ENCODE peak calls at places on chromosomes 16 and 17, in five cellular contexts. Z, A, G, S and Y are unnamed samples.
A peak's percentile ranks its signal among the peaks of the same experiment; 100 is the strongest.

GRCh38 chr16:81627024-81627423 is 152.1 kb upstream of the PLCG2 start:
- DNase-seq in S (no peak), Z (no peak), A (no peak), G (no peak), Y (no peak)

GRCh38 chr17:64403881-64404460 is 13.3 kb upstream of the PECAM1 start:
- DNase-seq in A (no peak), G (no peak), S (no peak), Z (no peak), Y (no peak)

GRCh38 chr17:83055911-83056582 is 23.4 kb upstream of the METRNL start:
- DNase-seq in A (no peak), Z (peak; percentile 1), S (no peak), G (peak; percentile 45), Y (peak; percentile 75)

GRCh38 chr17:51848451-51848850 is 310.1 kb downstream of the CA10 start:
- DNase-seq in A (no peak), S (no peak), G (no peak), Z (no peak), Y (no peak)

GRCh38 chr16:48526058-48526957 is 83.7 kb downstream of the N4BP1 start:
- DNase-seq in G (no peak), S (no peak), A (no peak), Z (peak; percentile 55), Y (no peak)

GRCh38 chr17:8436169-8436932 is 667 bp downstream of the NDEL1 start:
- DNase-seq in A (peak; percentile 38), G (no peak), S (peak; percentile 71), Z (peak; percentile 83), Y (no peak)

GRCh38 chr17:80920406-80920805 is 71.2 kb upstream of the CHMP6 start:
- DNase-seq in Z (no peak), G (peak; percentile 66), S (no peak), A (no peak), Y (no peak)

GRCh38 chr16:1825864-1826690 is 548 bp downstream of the HAGH start:
- DNase-seq in S (no peak), A (peak; percentile 57), G (no peak), Z (peak; percentile 91), Y (no peak)

GRCh38 chr16:14199624-14200023 is 128.5 kb downstream of the MRTFB start:
- DNase-seq in S (no peak), A (no peak), Z (no peak), G (no peak), Y (no peak)

GRCh38 chr17:79948918-79949645 is 86.6 kb downstream of the TBC1D16 start:
- DNase-seq in G (peak; percentile 15), S (no peak), A (no peak), Z (peak; percentile 51), Y (no peak)

GRCh38 chr16:2058901-2059300 is 11.1 kb downstream of the TSC2 start:
- DNase-seq in A (no peak), Z (peak; percentile 57), S (no peak), G (no peak), Y (no peak)

GRCh38 chr17:82435601-82436583 is 14.7 kb downstream of the CYBC1 start:
- DNase-seq in S (no peak), A (no peak), Z (no peak), G (no peak), Y (no peak)

GRCh38 chr16:88489163-88489721 is 36.2 kb downstream of the ZFPM1 start:
- DNase-seq in G (no peak), Z (no peak), S (no peak), A (no peak), Y (no peak)

GRCh38 chr16:84497836-84498610 is 6.4 kb downstream of the MEAK7 start:
- DNase-seq in G (no peak), Z (no peak), S (no peak), A (no peak), Y (no peak)

GRCh38 chr17:290121-290521 is 62.5 kb downstream of the RPH3AL start:
- DNase-seq in G (no peak), Z (no peak), S (no peak), A (no peak), Y (no peak)

GRCh38 chr16:17238285-17239028 is 232.3 kb downstream of the XYLT1 start:
- DNase-seq in S (no peak), Z (no peak), G (no peak), A (no peak), Y (no peak)

GRCh38 chr17:8885968-8886674 is 18.6 kb upstream of the PIK3R6 start:
- DNase-seq in A (no peak), S (no peak), G (no peak), Z (no peak), Y (no peak)

GRCh38 chr16:84220851-84221250 is 19.0 kb downstream of the KCNG4 start:
- DNase-seq in A (no peak), Z (no peak), S (no peak), G (no peak), Y (no peak)

GRCh38 chr17:8060274-8060673 is 21.4 kb downstream of the ALOX15B start:
- DNase-seq in S (no peak), A (peak; percentile 45), G (peak; percentile 40), Z (peak; percentile 90), Y (peak; percentile 8)

GRCh38 chr16:89924298-89924924 is 1.3 kb downstream of the TUBB3 start:
- DNase-seq in G (no peak), S (no peak), A (no peak), Z (peak; percentile 94), Y (no peak)

GRCh38 chr16:68764866-68765265 is 27.8 kb downstream of the CDH1 start:
- DNase-seq in A (no peak), Z (no peak), S (no peak), G (no peak), Y (no peak)

GRCh38 chr16:80158766-80159165 is 382.0 kb upstream of the DYNLRB2 start:
- DNase-seq in S (no peak), G (no peak), A (no peak), Z (no peak), Y (peak; percentile 50)

DNA sequence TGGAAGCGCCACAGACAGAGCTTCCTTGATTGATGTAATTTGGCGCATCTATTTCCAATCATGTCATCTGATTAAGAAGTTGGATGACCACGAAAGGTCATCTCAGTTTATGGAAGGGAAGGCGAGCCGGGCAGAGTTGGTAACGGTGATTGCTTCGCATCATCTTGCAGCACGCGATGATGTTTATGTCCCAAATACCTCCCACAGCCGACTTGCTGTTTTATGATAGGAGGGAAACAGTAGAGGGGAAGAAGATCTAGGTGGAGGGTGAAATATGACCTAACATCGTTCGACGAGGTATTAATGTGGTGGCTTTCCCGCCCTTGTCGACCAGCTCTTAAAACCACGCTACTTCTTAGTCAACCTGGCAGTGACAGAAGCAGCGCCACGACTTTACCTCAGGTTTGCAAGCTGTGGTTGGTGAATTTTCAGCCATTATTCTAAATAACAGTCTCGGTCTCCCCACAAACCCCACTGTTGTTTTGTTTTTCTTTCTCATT is 836 bp upstream of the TANC2 start:
- DNase-seq in S (no peak), Z (no peak), G (no peak), A (peak; percentile 7), Y (no peak)
- H3K4me3 ChIP-seq in S (peak overlapping the region; percentile 66), Z (peak overlapping the region; percentile 57), G (peak overlapping the region; percentile 94), A (peak overlapping the region; percentile 64), Y (no peak overlapping the region)

DNA sequence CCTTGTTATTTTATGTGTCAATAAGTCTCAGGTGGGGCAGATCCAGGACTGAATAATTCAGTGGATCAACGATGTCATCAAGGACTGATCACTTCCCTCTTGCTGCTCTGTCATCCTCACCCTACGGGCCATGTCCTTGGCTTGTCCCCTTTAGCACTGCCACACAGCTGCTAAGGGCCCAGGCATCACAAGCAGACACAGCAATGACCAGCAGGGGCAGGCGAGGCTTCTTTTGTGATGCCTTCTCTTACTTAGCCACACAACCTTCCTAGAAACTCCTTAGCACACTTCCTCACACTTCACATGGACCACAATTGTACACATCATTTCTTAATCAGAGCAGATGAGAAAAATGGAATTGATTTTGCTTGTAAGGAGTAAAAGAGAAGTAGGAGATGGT is 356.3 kb upstream of the SOX9 start:
- DNase-seq in A (no peak), Z (peak; percentile 74), S (no peak), G (no peak), Y (no peak)
- TF ChIP-seq CTCF in A (no peak), Z (peak; percentile 78), S (peak; percentile 43), G (no peak), Y (peak; percentile 16)

DNA sequence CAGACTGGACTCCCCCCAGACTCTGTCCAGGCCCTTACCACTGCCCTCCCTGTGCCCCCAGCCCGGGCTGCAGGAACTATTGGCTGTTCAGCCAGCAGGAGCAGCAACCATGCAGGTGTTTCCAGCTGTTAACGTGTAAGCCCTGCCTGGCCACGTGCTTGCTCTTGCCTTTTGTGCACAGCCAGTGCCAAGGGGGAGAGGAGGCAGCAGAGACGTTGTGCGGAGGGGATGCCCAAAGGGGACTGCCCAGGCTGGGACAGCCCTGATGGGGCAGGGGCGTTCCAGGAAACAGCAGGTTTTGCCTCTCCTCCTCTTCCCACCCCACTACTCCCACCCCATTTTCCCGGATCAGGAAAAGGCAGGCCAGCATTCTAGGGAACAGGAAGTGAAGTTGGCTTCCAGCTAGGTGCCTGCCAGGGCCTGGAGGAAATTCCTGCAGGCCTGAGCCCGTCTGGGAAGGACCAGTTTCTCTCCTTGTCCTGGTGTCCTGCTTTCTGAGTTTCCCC is 16.7 kb upstream of the LASP1NB start:
- DNase-seq in Z (no peak), G (peak; percentile 21), A (no peak), S (no peak), Y (no peak)
- H3K36me3 ChIP-seq in Z (no peaks in the 10 kb centered on the region), G (no peaks in the 10 kb centered on the region), A (peaks cover 15% of the 10 kb centered on the region), S (peaks cover 70% of the 10 kb centered on the region), Y (peaks cover 29% of the 10 kb centered on the region)

DNA sequence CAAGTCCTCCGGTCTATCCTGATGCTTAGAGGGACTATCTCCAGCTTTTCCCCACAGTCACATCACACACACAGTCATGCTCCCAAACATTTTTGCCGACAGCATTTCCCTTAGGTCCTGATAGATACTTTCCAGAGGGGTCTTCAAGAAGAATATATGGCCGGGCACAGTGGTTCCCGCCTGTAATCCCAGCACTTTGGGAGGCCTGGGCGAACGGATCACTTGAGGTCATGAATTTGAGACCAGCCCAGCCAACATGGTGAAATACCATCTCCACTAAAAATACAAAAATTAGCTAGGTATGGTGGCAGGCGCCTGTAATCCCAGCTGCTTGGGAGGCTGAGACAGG is 4.3 kb upstream of the GIP start:
- DNase-seq in A (no peak), S (no peak), Z (no peak), G (no peak), Y (no peak)
- H3K4me3 ChIP-seq in A (no peak overlapping the region), S (no peak overlapping the region), Z (no peak overlapping the region), G (no peak overlapping the region), Y (no peak overlapping the region)